ENCODE peak calls at places on chromosomes 16 and 17, in seven cellular contexts. One of them, this sample, is unnamed.

GRCh38 chr17:57995076-57995956 is 7.3 kb upstream of the VEZF1 start:
- DNase-seq in HT-29: peak; percentile 90
- DNase-seq in activated B cell treated with CpG ODN at 0.5 μM for 24 hours: peak; percentile 22
- DNase-seq in activated T-helper 1 cell treated with anti-CD3 and anti-CD28 coated beads, Interleukin-12 subunit alpha, Interleukin-12 subunit beta, Interleukin-2, Interleukin-4 antibody, amounts not matched to agents 30 ng/mL and 10 ng/mL and 1 ng/mL, durations not matched to agents 14 hours and 24 hours and 36 hours: peak; percentile 22
- DNase-seq in NAMALWA: peak; percentile 83
- DNase-seq in HuH-7: peak; percentile 88
- DNase-seq in stomach: peak; percentile 66
- DNase-seq in this sample: peak; percentile 44

GRCh38 chr17:74732042-74732846 is 4.8 kb upstream of the RAB37 start:
- DNase-seq in HT-29: no peak
- DNase-seq in activated B cell treated with CpG ODN at 0.5 μM for 24 hours: no peak
- DNase-seq in activated T-helper 1 cell treated with anti-CD3 and anti-CD28 coated beads, Interleukin-12 subunit alpha, Interleukin-12 subunit beta, Interleukin-2, Interleukin-4 antibody, amounts not matched to agents 30 ng/mL and 10 ng/mL and 1 ng/mL, durations not matched to agents 14 hours and 24 hours and 36 hours: no peak
- DNase-seq in NAMALWA: no peak
- DNase-seq in HuH-7: no peak
- DNase-seq in stomach: no peak
- DNase-seq in this sample: no peak

GRCh38 chr17:78374631-78375274 is 3.7 kb upstream of the PGS1 start:
- DNase-seq in HT-29: no peak
- DNase-seq in activated B cell treated with CpG ODN at 0.5 μM for 24 hours: no peak
- DNase-seq in activated T-helper 1 cell treated with anti-CD3 and anti-CD28 coated beads, Interleukin-12 subunit alpha, Interleukin-12 subunit beta, Interleukin-2, Interleukin-4 antibody, amounts not matched to agents 30 ng/mL and 10 ng/mL and 1 ng/mL, durations not matched to agents 14 hours and 24 hours and 36 hours: no peak
- DNase-seq in NAMALWA: no peak
- DNase-seq in HuH-7: no peak
- DNase-seq in stomach: no peak
- DNase-seq in this sample: no peak

GRCh38 chr17:4304417-4305027 is 40.7 kb upstream of the ANKFY1 start:
- DNase-seq in HT-29: peak; percentile 64
- DNase-seq in activated B cell treated with CpG ODN at 0.5 μM for 24 hours: no peak
- DNase-seq in activated T-helper 1 cell treated with anti-CD3 and anti-CD28 coated beads, Interleukin-12 subunit alpha, Interleukin-12 subunit beta, Interleukin-2, Interleukin-4 antibody, amounts not matched to agents 30 ng/mL and 10 ng/mL and 1 ng/mL, durations not matched to agents 14 hours and 24 hours and 36 hours: peak; percentile 12
- DNase-seq in NAMALWA: peak; percentile 61
- DNase-seq in HuH-7: peak; percentile 32
- DNase-seq in stomach: peak; percentile 43
- DNase-seq in this sample: peak; percentile 16

GRCh38 chr17:43665038-43665386 is 3.3 kb upstream of the MEOX1 start:
- DNase-seq in HT-29: no peak
- DNase-seq in activated B cell treated with CpG ODN at 0.5 μM for 24 hours: no peak
- DNase-seq in activated T-helper 1 cell treated with anti-CD3 and anti-CD28 coated beads, Interleukin-12 subunit alpha, Interleukin-12 subunit beta, Interleukin-2, Interleukin-4 antibody, amounts not matched to agents 30 ng/mL and 10 ng/mL and 1 ng/mL, durations not matched to agents 14 hours and 24 hours and 36 hours: no peak
- DNase-seq in NAMALWA: no peak
- DNase-seq in HuH-7: peak; percentile 80
- DNase-seq in stomach: no peak
- DNase-seq in this sample: no peak

GRCh38 chr17:4209611-4210010 is 54.2 kb downstream of the ANKFY1 start:
- DNase-seq in HT-29: no peak
- DNase-seq in activated B cell treated with CpG ODN at 0.5 μM for 24 hours: no peak
- DNase-seq in activated T-helper 1 cell treated with anti-CD3 and anti-CD28 coated beads, Interleukin-12 subunit alpha, Interleukin-12 subunit beta, Interleukin-2, Interleukin-4 antibody, amounts not matched to agents 30 ng/mL and 10 ng/mL and 1 ng/mL, durations not matched to agents 14 hours and 24 hours and 36 hours: no peak
- DNase-seq in NAMALWA: no peak
- DNase-seq in HuH-7: no peak
- DNase-seq in stomach: no peak
- DNase-seq in this sample: no peak

GRCh38 chr17:4599505-4600281 is 15.4 kb downstream of the SMTNL2 start:
- DNase-seq in HT-29: no peak
- DNase-seq in activated B cell treated with CpG ODN at 0.5 μM for 24 hours: no peak
- DNase-seq in activated T-helper 1 cell treated with anti-CD3 and anti-CD28 coated beads, Interleukin-12 subunit alpha, Interleukin-12 subunit beta, Interleukin-2, Interleukin-4 antibody, amounts not matched to agents 30 ng/mL and 10 ng/mL and 1 ng/mL, durations not matched to agents 14 hours and 24 hours and 36 hours: no peak
- DNase-seq in NAMALWA: no peak
- DNase-seq in HuH-7: no peak
- DNase-seq in stomach: no peak
- DNase-seq in this sample: no peak

GRCh38 chr17:5254903-5255521 is 20.4 kb upstream of the SCIMP start:
- DNase-seq in HT-29: no peak
- DNase-seq in activated B cell treated with CpG ODN at 0.5 μM for 24 hours: no peak
- DNase-seq in activated T-helper 1 cell treated with anti-CD3 and anti-CD28 coated beads, Interleukin-12 subunit alpha, Interleukin-12 subunit beta, Interleukin-2, Interleukin-4 antibody, amounts not matched to agents 30 ng/mL and 10 ng/mL and 1 ng/mL, durations not matched to agents 14 hours and 24 hours and 36 hours: no peak
- DNase-seq in NAMALWA: no peak
- DNase-seq in HuH-7: no peak
- DNase-seq in stomach: no peak
- DNase-seq in this sample: no peak

GRCh38 chr17:80261159-80261894 is 675 bp downstream of the RNF213 start:
- DNase-seq in HT-29: peak; percentile 44
- DNase-seq in activated B cell treated with CpG ODN at 0.5 μM for 24 hours: peak; percentile 54
- DNase-seq in activated T-helper 1 cell treated with anti-CD3 and anti-CD28 coated beads, Interleukin-12 subunit alpha, Interleukin-12 subunit beta, Interleukin-2, Interleukin-4 antibody, amounts not matched to agents 30 ng/mL and 10 ng/mL and 1 ng/mL, durations not matched to agents 14 hours and 24 hours and 36 hours: peak; percentile 73
- DNase-seq in NAMALWA: peak; percentile 64
- DNase-seq in HuH-7: peak; percentile 70
- DNase-seq in stomach: peak; percentile 49
- DNase-seq in this sample: peak; percentile 71

GRCh38 chr17:50916026-50916707 is 50.0 kb upstream of the TOB1 start:
- DNase-seq in HT-29: peak; percentile 35
- DNase-seq in activated B cell treated with CpG ODN at 0.5 μM for 24 hours: no peak
- DNase-seq in activated T-helper 1 cell treated with anti-CD3 and anti-CD28 coated beads, Interleukin-12 subunit alpha, Interleukin-12 subunit beta, Interleukin-2, Interleukin-4 antibody, amounts not matched to agents 30 ng/mL and 10 ng/mL and 1 ng/mL, durations not matched to agents 14 hours and 24 hours and 36 hours: no peak
- DNase-seq in NAMALWA: peak; percentile 29
- DNase-seq in HuH-7: no peak
- DNase-seq in stomach: no peak
- DNase-seq in this sample: no peak

GRCh38 chr17:71600137-71600789 is 520.6 kb upstream of the SOX9 start:
- DNase-seq in HT-29: no peak
- DNase-seq in activated B cell treated with CpG ODN at 0.5 μM for 24 hours: no peak
- DNase-seq in activated T-helper 1 cell treated with anti-CD3 and anti-CD28 coated beads, Interleukin-12 subunit alpha, Interleukin-12 subunit beta, Interleukin-2, Interleukin-4 antibody, amounts not matched to agents 30 ng/mL and 10 ng/mL and 1 ng/mL, durations not matched to agents 14 hours and 24 hours and 36 hours: no peak
- DNase-seq in NAMALWA: no peak
- DNase-seq in HuH-7: no peak
- DNase-seq in stomach: no peak
- DNase-seq in this sample: no peak

GRCh38 chr16:68752602-68753001 is 15.5 kb downstream of the CDH1 start:
- DNase-seq in HT-29: no peak
- DNase-seq in activated B cell treated with CpG ODN at 0.5 μM for 24 hours: no peak
- DNase-seq in activated T-helper 1 cell treated with anti-CD3 and anti-CD28 coated beads, Interleukin-12 subunit alpha, Interleukin-12 subunit beta, Interleukin-2, Interleukin-4 antibody, amounts not matched to agents 30 ng/mL and 10 ng/mL and 1 ng/mL, durations not matched to agents 14 hours and 24 hours and 36 hours: peak; percentile 20
- DNase-seq in NAMALWA: no peak
- DNase-seq in HuH-7: no peak
- DNase-seq in stomach: no peak
- DNase-seq in this sample: peak; percentile 31

GRCh38 chr16:30875881-30876791 is 17.7 kb downstream of the BCL7C start:
- DNase-seq in HT-29: peak; percentile 16
- DNase-seq in activated B cell treated with CpG ODN at 0.5 μM for 24 hours: peak; percentile 21
- DNase-seq in activated T-helper 1 cell treated with anti-CD3 and anti-CD28 coated beads, Interleukin-12 subunit alpha, Interleukin-12 subunit beta, Interleukin-2, Interleukin-4 antibody, amounts not matched to agents 30 ng/mL and 10 ng/mL and 1 ng/mL, durations not matched to agents 14 hours and 24 hours and 36 hours: no peak
- DNase-seq in NAMALWA: peak; percentile 67
- DNase-seq in HuH-7: no peak
- DNase-seq in stomach: no peak
- DNase-seq in this sample: no peak

GRCh38 chr17:64001763-64002529 is 3.8 kb downstream of the PRR29 start:
- DNase-seq in HT-29: no peak
- DNase-seq in activated B cell treated with CpG ODN at 0.5 μM for 24 hours: peak; percentile 11
- DNase-seq in activated T-helper 1 cell treated with anti-CD3 and anti-CD28 coated beads, Interleukin-12 subunit alpha, Interleukin-12 subunit beta, Interleukin-2, Interleukin-4 antibody, amounts not matched to agents 30 ng/mL and 10 ng/mL and 1 ng/mL, durations not matched to agents 14 hours and 24 hours and 36 hours: no peak
- DNase-seq in NAMALWA: no peak
- DNase-seq in HuH-7: no peak
- DNase-seq in stomach: no peak
- DNase-seq in this sample: no peak

GRCh38 chr16:82322177-82322576 is 152.2 kb upstream of the MPHOSPH6 start:
- DNase-seq in HT-29: peak; percentile 29
- DNase-seq in activated B cell treated with CpG ODN at 0.5 μM for 24 hours: no peak
- DNase-seq in activated T-helper 1 cell treated with anti-CD3 and anti-CD28 coated beads, Interleukin-12 subunit alpha, Interleukin-12 subunit beta, Interleukin-2, Interleukin-4 antibody, amounts not matched to agents 30 ng/mL and 10 ng/mL and 1 ng/mL, durations not matched to agents 14 hours and 24 hours and 36 hours: no peak
- DNase-seq in NAMALWA: no peak
- DNase-seq in HuH-7: no peak
- DNase-seq in stomach: no peak
- DNase-seq in this sample: no peak

GRCh38 chr16:11049396-11050059 is 105.2 kb downstream of the CLEC16A start:
- DNase-seq in HT-29: no peak
- DNase-seq in activated B cell treated with CpG ODN at 0.5 μM for 24 hours: no peak
- DNase-seq in activated T-helper 1 cell treated with anti-CD3 and anti-CD28 coated beads, Interleukin-12 subunit alpha, Interleukin-12 subunit beta, Interleukin-2, Interleukin-4 antibody, amounts not matched to agents 30 ng/mL and 10 ng/mL and 1 ng/mL, durations not matched to agents 14 hours and 24 hours and 36 hours: no peak
- DNase-seq in NAMALWA: no peak
- DNase-seq in HuH-7: peak; percentile 32
- DNase-seq in stomach: no peak
- DNase-seq in this sample: no peak

GRCh38 chr16:793414-793813 is 5.0 kb downstream of the CHTF18 start:
- DNase-seq in HT-29: no peak
- DNase-seq in activated B cell treated with CpG ODN at 0.5 μM for 24 hours: no peak
- DNase-seq in activated T-helper 1 cell treated with anti-CD3 and anti-CD28 coated beads, Interleukin-12 subunit alpha, Interleukin-12 subunit beta, Interleukin-2, Interleukin-4 antibody, amounts not matched to agents 30 ng/mL and 10 ng/mL and 1 ng/mL, durations not matched to agents 14 hours and 24 hours and 36 hours: no peak
- DNase-seq in NAMALWA: no peak
- DNase-seq in HuH-7: no peak
- DNase-seq in stomach: no peak
- DNase-seq in this sample: no peak

GRCh38 chr16:3347586-3347985 is 8.1 kb upstream of the OR2C1 start:
- DNase-seq in HT-29: no peak
- DNase-seq in activated B cell treated with CpG ODN at 0.5 μM for 24 hours: no peak
- DNase-seq in activated T-helper 1 cell treated with anti-CD3 and anti-CD28 coated beads, Interleukin-12 subunit alpha, Interleukin-12 subunit beta, Interleukin-2, Interleukin-4 antibody, amounts not matched to agents 30 ng/mL and 10 ng/mL and 1 ng/mL, durations not matched to agents 14 hours and 24 hours and 36 hours: no peak
- DNase-seq in NAMALWA: no peak
- DNase-seq in HuH-7: no peak
- DNase-seq in stomach: no peak
- DNase-seq in this sample: no peak

This sample was measured in activated T-helper 2 cell treated with anti-CD3 and anti-CD28 coated beads, Interferon-gamma antibody, Interleukin-2, Interleukin-4, amounts not matched to agents 10 μg/mL and 5 μg/mL and 100 μg/mL, durations not matched to agents 14 hours and 24 hours and 36 hours.